ENCODE peak calls at places on chromosomes 3 and 15, in seven cellular contexts. One of them, this sample, is unnamed.

GRCh38 chr3:49717539-49718418 is 1.7 kb downstream of the AMIGO3 start:
- DNase-seq in HepG2: no peak
- DNase-seq in SK-N-SH: peak
- DNase-seq in K562: no peak
- DNase-seq in GM12878: no peak
- DNase-seq in HCT116: no peak
- DNase-seq in H1: peak
- DNase-seq in this sample: no peak

GRCh38 chr15:36430280-36430679 is 149.1 kb upstream of the CDIN1 start:
- DNase-seq in HepG2: no peak
- DNase-seq in SK-N-SH: peak
- DNase-seq in K562: no peak
- DNase-seq in GM12878: no peak
- DNase-seq in HCT116: no peak
- DNase-seq in H1: no peak
- DNase-seq in this sample: no peak

GRCh38 chr3:52532838-52533622 is 627 bp downstream of the NT5DC2 start:
- DNase-seq in HepG2: no peak
- DNase-seq in SK-N-SH: peak
- DNase-seq in K562: peak
- DNase-seq in GM12878: no peak
- DNase-seq in HCT116: no peak
- DNase-seq in H1: peak
- DNase-seq in this sample: peak

GRCh38 chr3:99430348-99431134 is 207.9 kb upstream of the COL8A1 start:
- DNase-seq in HepG2: no peak
- DNase-seq in SK-N-SH: no peak
- DNase-seq in K562: no peak
- DNase-seq in GM12878: no peak
- DNase-seq in HCT116: no peak
- DNase-seq in H1: no peak
- DNase-seq in this sample: no peak

GRCh38 chr15:65833501-65834220 is 35.6 kb upstream of the RAB11A start:
- DNase-seq in HepG2: peak
- DNase-seq in SK-N-SH: peak
- DNase-seq in K562: no peak
- DNase-seq in GM12878: no peak
- DNase-seq in HCT116: no peak
- DNase-seq in H1: no peak
- DNase-seq in this sample: peak

GRCh38 chr15:58546635-58547627 is 115.1 kb downstream of the LIPC start:
- DNase-seq in HepG2: peak
- DNase-seq in SK-N-SH: peak
- DNase-seq in K562: peak
- DNase-seq in GM12878: no peak
- DNase-seq in HCT116: peak
- DNase-seq in H1: no peak
- DNase-seq in this sample: no peak

GRCh38 chr15:51947124-51947523 is 24.5 kb downstream of the LEO1 start:
- DNase-seq in HepG2: no peak
- DNase-seq in SK-N-SH: no peak
- DNase-seq in K562: no peak
- DNase-seq in GM12878: no peak
- DNase-seq in HCT116: no peak
- DNase-seq in H1: no peak
- DNase-seq in this sample: no peak

GRCh38 chr3:126391631-126392030 is 3.1 kb upstream of the CFAP100 start:
- DNase-seq in HepG2: no peak
- DNase-seq in SK-N-SH: peak
- DNase-seq in K562: no peak
- DNase-seq in GM12878: no peak
- DNase-seq in HCT116: no peak
- DNase-seq in H1: no peak
- DNase-seq in this sample: no peak

GRCh38 chr15:71951134-71951533 is 140.8 kb downstream of the NR2E3 start:
- DNase-seq in HepG2: no peak
- DNase-seq in SK-N-SH: no peak
- DNase-seq in K562: no peak
- DNase-seq in GM12878: no peak
- DNase-seq in HCT116: no peak
- DNase-seq in H1: no peak
- DNase-seq in this sample: no peak

DNA sequence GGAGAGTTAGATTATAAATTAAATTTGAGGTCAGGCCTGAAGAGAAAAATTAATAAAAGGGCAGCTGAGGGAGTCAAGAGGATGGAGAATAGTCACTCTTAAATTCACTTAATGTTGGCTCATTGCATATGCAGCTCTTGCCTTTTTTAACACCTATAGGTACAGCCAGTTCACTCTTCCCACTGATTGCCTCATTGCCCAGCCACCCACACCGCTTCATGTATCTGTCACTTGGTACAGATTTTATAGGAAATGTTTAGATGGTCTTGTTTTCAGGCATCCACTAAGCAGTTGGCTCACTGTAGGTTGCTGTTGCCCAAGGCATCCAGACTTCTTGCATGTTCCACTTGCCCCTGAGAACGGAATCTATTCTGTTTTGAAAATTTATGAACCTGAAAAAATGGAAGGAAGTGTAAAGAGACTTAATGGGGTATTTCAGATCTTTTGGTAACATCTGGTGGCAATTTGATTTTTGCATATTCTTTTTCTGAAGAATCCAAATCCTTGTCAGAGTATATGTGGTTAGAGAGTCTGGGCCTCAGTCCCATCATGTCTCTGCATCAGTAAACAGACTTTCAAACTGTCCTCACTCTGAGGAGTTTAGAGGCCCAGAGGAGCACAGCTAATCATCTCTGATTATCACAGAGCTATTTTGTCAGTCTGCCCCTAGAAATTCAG is 151.9 kb downstream of the RBPMS2 start:
- DNase-seq in HepG2: no peak
- DNase-seq in SK-N-SH: no peak
- DNase-seq in K562: no peak
- DNase-seq in GM12878: peak
- DNase-seq in HCT116: no peak
- DNase-seq in H1: no peak
- DNase-seq in this sample: no peak
- TF ChIP-seq JUND in HepG2: no peak
- TF ChIP-seq JUND in SK-N-SH: no peak
- TF ChIP-seq JUND in K562: no peak
- TF ChIP-seq JUND in GM12878: no peak
- TF ChIP-seq JUND in HCT116: no peak
- TF ChIP-seq JUND in H1: no peak
- TF ChIP-seq JUND in this sample: no peak

GRCh38 chr15:92848464-92848851 is 51.7 kb upstream of the CHD2 start:
- DNase-seq in HepG2: no peak
- DNase-seq in SK-N-SH: no peak
- DNase-seq in K562: no peak
- DNase-seq in GM12878: no peak
- DNase-seq in HCT116: no peak
- DNase-seq in H1: no peak
- DNase-seq in this sample: no peak

GRCh38 chr15:92846716-92847115 is 53.4 kb upstream of the CHD2 start:
- DNase-seq in HepG2: no peak
- DNase-seq in SK-N-SH: no peak
- DNase-seq in K562: no peak
- DNase-seq in GM12878: no peak
- DNase-seq in HCT116: no peak
- DNase-seq in H1: no peak
- DNase-seq in this sample: no peak

GRCh38 chr15:92845109-92845508 is 55.0 kb upstream of the CHD2 start:
- DNase-seq in HepG2: peak
- DNase-seq in SK-N-SH: no peak
- DNase-seq in K562: no peak
- DNase-seq in GM12878: peak
- DNase-seq in HCT116: no peak
- DNase-seq in H1: no peak
- DNase-seq in this sample: peak

GRCh38 chr15:92847841-92848240 is 52.3 kb upstream of the CHD2 start:
- DNase-seq in HepG2: no peak
- DNase-seq in SK-N-SH: no peak
- DNase-seq in K562: no peak
- DNase-seq in GM12878: no peak
- DNase-seq in HCT116: no peak
- DNase-seq in H1: no peak
- DNase-seq in this sample: no peak

DNA sequence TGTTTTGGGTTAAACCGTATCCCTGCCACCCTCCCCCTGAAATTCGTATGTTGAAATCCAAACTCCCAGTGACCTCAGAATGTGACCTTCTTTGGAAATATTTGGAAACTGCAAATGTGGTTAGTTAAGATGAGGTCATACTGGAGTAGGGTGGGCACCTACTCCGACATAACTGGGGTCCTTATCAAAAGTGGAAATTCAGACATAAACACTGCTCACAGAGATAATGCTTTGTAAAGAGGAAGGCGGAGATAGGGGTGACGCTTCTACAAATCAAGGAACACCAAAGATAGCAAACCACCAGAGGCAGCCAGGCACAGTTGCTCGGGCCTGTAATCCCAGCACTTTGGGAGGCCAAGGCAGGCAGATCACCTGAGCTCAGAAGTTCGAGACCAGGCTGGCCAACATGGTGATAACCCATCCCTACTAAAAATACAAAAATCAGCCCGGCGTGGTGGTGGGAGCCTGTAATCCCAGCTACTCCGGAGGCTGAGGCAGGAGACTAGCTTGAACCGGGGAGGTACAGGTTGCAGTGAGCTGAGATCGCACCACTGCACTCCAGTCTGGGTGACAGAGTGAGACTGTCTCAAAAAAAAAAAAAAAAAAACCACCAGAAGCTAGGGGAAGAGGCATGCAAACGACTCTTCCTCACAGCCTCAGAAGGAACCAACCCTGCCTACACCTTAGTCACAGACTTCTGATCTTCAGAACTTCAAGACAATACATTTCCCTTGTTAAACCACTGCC is 51.1 kb upstream of the CHD2 start:
- DNase-seq in HepG2: no peak
- DNase-seq in SK-N-SH: no peak
- DNase-seq in K562: peak
- DNase-seq in GM12878: peak
- DNase-seq in HCT116: no peak
- DNase-seq in H1: no peak
- DNase-seq in this sample: no peak
- TF ChIP-seq JUND in HepG2: no peak
- TF ChIP-seq JUND in SK-N-SH: no peak
- TF ChIP-seq JUND in K562: peak
- TF ChIP-seq JUND in GM12878: no peak
- TF ChIP-seq JUND in HCT116: no peak
- TF ChIP-seq JUND in H1: no peak
- TF ChIP-seq JUND in this sample: no peak

DNA sequence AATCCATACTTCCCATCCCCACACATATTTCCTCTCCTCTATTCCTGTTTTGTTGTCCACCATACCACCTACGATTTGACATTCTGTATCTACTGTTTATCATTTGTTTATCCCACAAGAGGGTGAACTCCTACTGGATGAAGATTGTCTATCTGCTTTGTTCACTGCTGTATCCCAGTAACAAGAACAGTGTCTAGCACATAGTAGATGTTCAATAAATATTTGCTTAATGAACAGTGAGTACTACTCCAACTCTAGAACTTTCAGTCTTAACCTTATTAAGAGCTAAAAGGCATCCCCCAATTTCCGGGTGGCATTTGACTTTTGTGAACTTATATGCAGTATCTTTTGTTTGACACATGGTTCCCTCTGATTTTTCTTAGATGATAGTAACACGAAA is 1.3 kb downstream of the PYGO1 start:
- DNase-seq in HepG2: no peak
- DNase-seq in SK-N-SH: no peak
- DNase-seq in K562: no peak
- DNase-seq in GM12878: no peak
- DNase-seq in HCT116: no peak
- DNase-seq in H1: no peak
- DNase-seq in this sample: no peak
- TF ChIP-seq JUND in HepG2: no peak
- TF ChIP-seq JUND in SK-N-SH: no peak
- TF ChIP-seq JUND in K562: no peak
- TF ChIP-seq JUND in GM12878: no peak
- TF ChIP-seq JUND in HCT116: no peak
- TF ChIP-seq JUND in H1: no peak
- TF ChIP-seq JUND in this sample: no peak

DNA sequence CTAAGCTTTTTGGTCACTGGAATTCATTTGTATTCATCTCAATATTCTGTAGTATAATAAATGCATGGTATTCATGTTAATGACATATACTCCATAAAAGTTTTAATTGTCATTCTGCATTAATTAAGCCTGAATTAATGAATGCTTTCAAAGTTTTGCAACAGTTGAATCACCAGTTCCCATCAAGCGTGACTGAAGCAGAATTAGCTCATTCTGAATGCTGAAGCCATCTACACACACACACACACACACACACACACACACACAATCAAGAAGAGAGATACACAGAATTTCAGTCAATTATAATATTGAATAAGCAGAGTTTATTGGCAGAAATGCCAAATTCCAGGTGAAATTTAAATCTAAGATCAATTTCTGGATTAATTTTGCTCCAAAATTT is 252.1 kb upstream of the KCNMB2 start:
- DNase-seq in HepG2: no peak
- DNase-seq in SK-N-SH: no peak
- DNase-seq in K562: no peak
- DNase-seq in GM12878: no peak
- DNase-seq in HCT116: no peak
- DNase-seq in H1: no peak
- DNase-seq in this sample: no peak
- TF ChIP-seq JUND in HepG2: no peak
- TF ChIP-seq JUND in SK-N-SH: no peak
- TF ChIP-seq JUND in K562: no peak
- TF ChIP-seq JUND in GM12878: no peak
- TF ChIP-seq JUND in HCT116: no peak
- TF ChIP-seq JUND in H1: no peak
- TF ChIP-seq JUND in this sample: no peak